ENCODE peak calls at places on chromosomes 2 and 18, in nine cellular contexts. One of them, this sample, is unnamed.

GRCh38 chr2:161088658-161089350 is 71.4 kb upstream of the TANK start:
- DNase-seq in prostate gland: no peak
- DNase-seq in GM23338: no peak
- DNase-seq in SK-N-SH: no peak
- DNase-seq in suprapubic skin: no peak
- DNase-seq in stomach: no peak
- DNase-seq in Panc1: no peak
- DNase-seq in vagina: no peak
- DNase-seq in sigmoid colon: no peak
- DNase-seq in this sample: no peak

GRCh38 chr2:100513650-100514049 is 43.4 kb downstream of the NMS start:
- DNase-seq in prostate gland: no peak
- DNase-seq in GM23338: no peak
- DNase-seq in SK-N-SH: no peak
- DNase-seq in suprapubic skin: no peak
- DNase-seq in stomach: no peak
- DNase-seq in Panc1: no peak
- DNase-seq in vagina: no peak
- DNase-seq in sigmoid colon: no peak
- DNase-seq in this sample: no peak

GRCh38 chr18:48792141-48792540 is 158.6 kb downstream of the SMAD7 start:
- DNase-seq in prostate gland: no peak
- DNase-seq in GM23338: no peak
- DNase-seq in SK-N-SH: no peak
- DNase-seq in suprapubic skin: peak; percentile 52
- DNase-seq in stomach: no peak
- DNase-seq in Panc1: no peak
- DNase-seq in vagina: no peak
- DNase-seq in sigmoid colon: peak; percentile 12
- DNase-seq in this sample: no peak

GRCh38 chr2:127084611-127085031 is 22.3 kb downstream of the BIN1 start:
- DNase-seq in prostate gland: no peak
- DNase-seq in GM23338: no peak
- DNase-seq in SK-N-SH: no peak
- DNase-seq in suprapubic skin: no peak
- DNase-seq in stomach: no peak
- DNase-seq in Panc1: no peak
- DNase-seq in vagina: no peak
- DNase-seq in sigmoid colon: no peak
- DNase-seq in this sample: no peak

GRCh38 chr2:49940616-49941015 is 786.3 kb upstream of the FSHR start:
- DNase-seq in prostate gland: no peak
- DNase-seq in GM23338: no peak
- DNase-seq in SK-N-SH: no peak
- DNase-seq in suprapubic skin: no peak
- DNase-seq in stomach: no peak
- DNase-seq in Panc1: no peak
- DNase-seq in vagina: no peak
- DNase-seq in sigmoid colon: no peak
- DNase-seq in this sample: no peak

GRCh38 chr2:216724190-216724589 is 28.8 kb upstream of the IGFBP5 start:
- DNase-seq in prostate gland: peak; percentile 24
- DNase-seq in GM23338: no peak
- DNase-seq in SK-N-SH: no peak
- DNase-seq in suprapubic skin: no peak
- DNase-seq in stomach: no peak
- DNase-seq in Panc1: no peak
- DNase-seq in vagina: no peak
- DNase-seq in sigmoid colon: no peak
- DNase-seq in this sample: no peak

GRCh38 chr2:202203348-202203747 is 35.0 kb downstream of the SUMO1 start:
- DNase-seq in prostate gland: no peak
- DNase-seq in GM23338: no peak
- DNase-seq in SK-N-SH: no peak
- DNase-seq in suprapubic skin: no peak
- DNase-seq in stomach: no peak
- DNase-seq in Panc1: no peak
- DNase-seq in vagina: no peak
- DNase-seq in sigmoid colon: no peak
- DNase-seq in this sample: no peak

GRCh38 chr2:43634604-43635306 is 2.3 kb upstream of the PLEKHH2 start:
- DNase-seq in prostate gland: no peak
- DNase-seq in GM23338: no peak
- DNase-seq in SK-N-SH: no peak
- DNase-seq in suprapubic skin: no peak
- DNase-seq in stomach: no peak
- DNase-seq in Panc1: peak; percentile 85
- DNase-seq in vagina: no peak
- DNase-seq in sigmoid colon: no peak
- DNase-seq in this sample: no peak

GRCh38 chr2:235833971-235834620 is 334.1 kb downstream of the GBX2 start:
- DNase-seq in prostate gland: no peak
- DNase-seq in GM23338: peak; percentile 33
- DNase-seq in SK-N-SH: no peak
- DNase-seq in suprapubic skin: no peak
- DNase-seq in stomach: no peak
- DNase-seq in Panc1: no peak
- DNase-seq in vagina: no peak
- DNase-seq in sigmoid colon: peak; percentile 39
- DNase-seq in this sample: no peak

GRCh38 chr2:67366832-67367412 is 30.2 kb upstream of the ETAA1 start:
- DNase-seq in prostate gland: no peak
- DNase-seq in GM23338: no peak
- DNase-seq in SK-N-SH: no peak
- DNase-seq in suprapubic skin: no peak
- DNase-seq in stomach: no peak
- DNase-seq in Panc1: no peak
- DNase-seq in vagina: no peak
- DNase-seq in sigmoid colon: no peak
- DNase-seq in this sample: no peak

GRCh38 chr2:173884403-173884802 is 80.8 kb downstream of the SP3 start:
- DNase-seq in prostate gland: peak; percentile 23
- DNase-seq in GM23338: peak; percentile 68
- DNase-seq in SK-N-SH: peak; percentile 51
- DNase-seq in suprapubic skin: no peak
- DNase-seq in stomach: peak; percentile 76
- DNase-seq in Panc1: peak; percentile 5
- DNase-seq in vagina: no peak
- DNase-seq in sigmoid colon: peak; percentile 70
- DNase-seq in this sample: peak; percentile 54

GRCh38 chr2:71534201-71534600 is 80.8 kb downstream of the DYSF start:
- DNase-seq in prostate gland: no peak
- DNase-seq in GM23338: no peak
- DNase-seq in SK-N-SH: no peak
- DNase-seq in suprapubic skin: peak; percentile 11
- DNase-seq in stomach: no peak
- DNase-seq in Panc1: no peak
- DNase-seq in vagina: no peak
- DNase-seq in sigmoid colon: peak; percentile 30
- DNase-seq in this sample: no peak

GRCh38 chr18:79523221-79523737 is 127.5 kb downstream of the NFATC1 start:
- DNase-seq in prostate gland: no peak
- DNase-seq in GM23338: no peak
- DNase-seq in SK-N-SH: no peak
- DNase-seq in suprapubic skin: no peak
- DNase-seq in stomach: no peak
- DNase-seq in Panc1: no peak
- DNase-seq in vagina: no peak
- DNase-seq in sigmoid colon: no peak
- DNase-seq in this sample: no peak

GRCh38 chr2:37554157-37554515 is 117.3 kb downstream of the CDC42EP3 start:
- DNase-seq in prostate gland: no peak
- DNase-seq in GM23338: no peak
- DNase-seq in SK-N-SH: peak; percentile 58
- DNase-seq in suprapubic skin: no peak
- DNase-seq in stomach: no peak
- DNase-seq in Panc1: no peak
- DNase-seq in vagina: no peak
- DNase-seq in sigmoid colon: no peak
- DNase-seq in this sample: no peak

GRCh38 chr2:37554687-37555086 is 116.8 kb downstream of the CDC42EP3 start:
- DNase-seq in prostate gland: no peak
- DNase-seq in GM23338: no peak
- DNase-seq in SK-N-SH: no peak
- DNase-seq in suprapubic skin: no peak
- DNase-seq in stomach: no peak
- DNase-seq in Panc1: no peak
- DNase-seq in vagina: peak; percentile 22
- DNase-seq in sigmoid colon: no peak
- DNase-seq in this sample: no peak

GRCh38 chr2:37556256-37556655 is 115.2 kb downstream of the CDC42EP3 start:
- DNase-seq in prostate gland: no peak
- DNase-seq in GM23338: no peak
- DNase-seq in SK-N-SH: no peak
- DNase-seq in suprapubic skin: no peak
- DNase-seq in stomach: no peak
- DNase-seq in Panc1: no peak
- DNase-seq in vagina: no peak
- DNase-seq in sigmoid colon: no peak
- DNase-seq in this sample: no peak

GRCh38 chr2:37553411-37554156 is 117.9 kb downstream of the CDC42EP3 start:
- DNase-seq in prostate gland: no peak
- DNase-seq in GM23338: no peak
- DNase-seq in SK-N-SH: peak; percentile 21
- DNase-seq in suprapubic skin: no peak
- DNase-seq in stomach: no peak
- DNase-seq in Panc1: no peak
- DNase-seq in vagina: no peak
- DNase-seq in sigmoid colon: no peak
- DNase-seq in this sample: no peak

DNA sequence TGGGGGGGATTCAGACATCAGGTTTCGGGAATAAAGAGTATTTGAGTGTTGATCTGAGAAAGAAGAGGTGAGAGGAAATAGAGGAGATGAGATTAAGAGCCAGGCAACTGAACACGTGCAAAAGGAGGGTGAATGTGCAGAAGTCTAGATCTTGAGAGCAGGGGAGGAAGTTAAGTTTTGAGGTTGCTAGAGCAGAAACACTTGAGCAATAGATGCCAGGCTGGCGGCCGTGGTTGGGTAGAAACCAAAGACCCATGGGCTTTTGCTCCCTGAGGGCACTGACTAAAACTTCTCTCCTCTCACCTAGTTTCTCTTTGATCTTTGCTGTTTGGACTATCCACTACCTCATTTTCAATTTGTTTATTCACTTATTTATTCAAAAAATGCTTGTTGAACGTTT is 116.0 kb downstream of the CDC42EP3 start:
- DNase-seq in prostate gland: no peak
- DNase-seq in GM23338: no peak
- DNase-seq in SK-N-SH: no peak
- DNase-seq in suprapubic skin: no peak
- DNase-seq in stomach: no peak
- DNase-seq in Panc1: no peak
- DNase-seq in vagina: no peak
- DNase-seq in sigmoid colon: no peak
- DNase-seq in this sample: no peak
- TF ChIP-seq POLR2AphosphoS5 in prostate gland: no peak
- TF ChIP-seq POLR2AphosphoS5 in GM23338: no peak
- TF ChIP-seq POLR2AphosphoS5 in SK-N-SH: no peak
- TF ChIP-seq POLR2AphosphoS5 in suprapubic skin: no peak
- TF ChIP-seq POLR2AphosphoS5 in stomach: no peak
- TF ChIP-seq POLR2AphosphoS5 in Panc1: no peak
- TF ChIP-seq POLR2AphosphoS5 in vagina: no peak
- TF ChIP-seq POLR2AphosphoS5 in sigmoid colon: no peak
- TF ChIP-seq POLR2AphosphoS5 in this sample: no peak

GRCh38 chr2:146523218-146523617 is 1321.6 kb upstream of the ACVR2A start:
- DNase-seq in prostate gland: no peak
- DNase-seq in GM23338: peak; percentile 18
- DNase-seq in SK-N-SH: no peak
- DNase-seq in suprapubic skin: no peak
- DNase-seq in stomach: no peak
- DNase-seq in Panc1: no peak
- DNase-seq in vagina: no peak
- DNase-seq in sigmoid colon: no peak
- DNase-seq in this sample: no peak
- TF ChIP-seq CTCF in prostate gland: no peak
- TF ChIP-seq CTCF in GM23338: peak; percentile 55
- TF ChIP-seq CTCF in SK-N-SH: peak; percentile 64
- TF ChIP-seq CTCF in suprapubic skin: no peak
- TF ChIP-seq CTCF in stomach: no peak
- TF ChIP-seq CTCF in Panc1: peak; percentile 34
- TF ChIP-seq CTCF in vagina: no peak
- TF ChIP-seq CTCF in sigmoid colon: no peak
- TF ChIP-seq CTCF in this sample: peak; percentile 8

GRCh38 chr2:108560895-108561530 is 26.7 kb downstream of the LIMS1 start:
- DNase-seq in prostate gland: no peak
- DNase-seq in GM23338: no peak
- DNase-seq in SK-N-SH: no peak
- DNase-seq in suprapubic skin: no peak
- DNase-seq in stomach: no peak
- DNase-seq in Panc1: no peak
- DNase-seq in vagina: no peak
- DNase-seq in sigmoid colon: no peak
- DNase-seq in this sample: no peak
- H3K4me1 ChIP-seq in prostate gland: no peaks in the 10 kb centered on the region
- H3K4me1 ChIP-seq in GM23338: peaks cover 11% of the 10 kb centered on the region
- H3K4me1 ChIP-seq in SK-N-SH: peaks cover 3% of the 10 kb centered on the region
- H3K4me1 ChIP-seq in suprapubic skin: peaks cover 11% of the 10 kb centered on the region
- H3K4me1 ChIP-seq in stomach: no peaks in the 10 kb centered on the region
- H3K4me1 ChIP-seq in Panc1: peaks cover 6% of the 10 kb centered on the region
- H3K4me1 ChIP-seq in vagina: peaks cover 19% of the 10 kb centered on the region
- H3K4me1 ChIP-seq in sigmoid colon: peaks cover 58% of the 10 kb centered on the region
- H3K4me1 ChIP-seq in this sample: peaks cover 15% of the 10 kb centered on the region

GRCh38 chr2:21033237-21034155 is 10.4 kb downstream of the APOB start:
- DNase-seq in prostate gland: no peak
- DNase-seq in GM23338: no peak
- DNase-seq in SK-N-SH: no peak
- DNase-seq in suprapubic skin: no peak
- DNase-seq in stomach: no peak
- DNase-seq in Panc1: no peak
- DNase-seq in vagina: no peak
- DNase-seq in sigmoid colon: no peak
- DNase-seq in this sample: no peak
- TF ChIP-seq POLR2AphosphoS5 in prostate gland: no peak
- TF ChIP-seq POLR2AphosphoS5 in GM23338: no peak
- TF ChIP-seq POLR2AphosphoS5 in SK-N-SH: no peak
- TF ChIP-seq POLR2AphosphoS5 in suprapubic skin: no peak
- TF ChIP-seq POLR2AphosphoS5 in stomach: no peak
- TF ChIP-seq POLR2AphosphoS5 in Panc1: no peak
- TF ChIP-seq POLR2AphosphoS5 in vagina: no peak
- TF ChIP-seq POLR2AphosphoS5 in sigmoid colon: no peak
- TF ChIP-seq POLR2AphosphoS5 in this sample: no peak

DNA sequence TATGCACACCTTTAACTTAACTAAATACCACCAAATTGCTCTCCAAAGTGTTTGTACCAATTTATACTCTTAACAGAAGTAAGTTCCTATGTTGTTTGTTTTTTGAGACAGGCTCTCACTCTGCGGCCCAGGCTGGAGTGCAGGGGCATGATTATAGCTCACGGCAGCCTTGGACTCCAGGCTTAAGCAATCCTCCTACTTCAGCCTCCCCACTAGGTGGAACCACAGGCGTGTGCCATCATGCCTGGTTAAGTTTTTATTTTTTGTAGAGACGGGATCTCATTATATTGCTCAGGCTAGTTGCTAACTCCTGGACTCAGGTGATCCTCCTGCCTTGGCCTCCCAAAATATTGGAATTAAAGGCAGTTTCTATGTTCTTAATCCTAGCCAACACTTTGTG is 13.1 kb upstream of the NAB1 start:
- DNase-seq in prostate gland: no peak
- DNase-seq in GM23338: no peak
- DNase-seq in SK-N-SH: no peak
- DNase-seq in suprapubic skin: no peak
- DNase-seq in stomach: no peak
- DNase-seq in Panc1: no peak
- DNase-seq in vagina: no peak
- DNase-seq in sigmoid colon: no peak
- DNase-seq in this sample: no peak
- TF ChIP-seq CTCF in prostate gland: no peak
- TF ChIP-seq CTCF in GM23338: peak; percentile 16
- TF ChIP-seq CTCF in SK-N-SH: no peak
- TF ChIP-seq CTCF in suprapubic skin: no peak
- TF ChIP-seq CTCF in stomach: no peak
- TF ChIP-seq CTCF in Panc1: peak; percentile 48
- TF ChIP-seq CTCF in vagina: no peak
- TF ChIP-seq CTCF in sigmoid colon: no peak
- TF ChIP-seq CTCF in this sample: no peak

This sample was measured in transverse colon.